ENCODE peak calls at places on chromosome 9, in ten cellular contexts. K is A673, J is WERI-Rb-1, B is skeletal muscle cell, G is tibial artery, W is NB4, F is keratinocyte, C is astrocyte of the cerebellum, X is H7, Y is upper lobe of right lung. T is an unnamed sample.

GRCh38 chr9:126935630-126936029 is 21.0 kb downstream of the RALGPS1 start:
- DNase-seq in K (no peak), J (no peak), B (no peak), G (no peak), W (no peak), F (no peak), C (no peak), X (no peak), Y (no peak), T (no peak)

GRCh38 chr9:115086461-115086860 is 31.5 kb downstream of the TNC start:
- DNase-seq in K (no peak), J (no peak), B (no peak), G (no peak), W (no peak), F (no peak), C (no peak), X (no peak), Y (no peak), T (no peak)

GRCh38 chr9:76985581-76985980 is 33.9 kb upstream of the FOXB2 start:
- DNase-seq in K (no peak), J (no peak), B (no peak), G (no peak), W (peak; percentile 91), F (no peak), C (no peak), X (no peak), Y (no peak), T (no peak)

GRCh38 chr9:33438926-33439511 is 8.4 kb downstream of the AQP3 start:
- DNase-seq in K (no peak), J (no peak), B (no peak), G (no peak), W (no peak), F (no peak), C (no peak), X (no peak), Y (no peak), T (no peak)

GRCh38 chr9:27303219-27303618 is 6.3 kb upstream of the EQTN start:
- DNase-seq in K (no peak), J (no peak), B (no peak), G (no peak), W (peak; percentile 30), F (no peak), C (no peak), X (no peak), Y (no peak), T (peak; percentile 12)

GRCh38 chr9:14670718-14671117 is 22.5 kb downstream of the ZDHHC21 start:
- DNase-seq in K (no peak), J (no peak), B (no peak), G (no peak), W (no peak), F (no peak), C (no peak), X (no peak), Y (no peak), T (no peak)

GRCh38 chr9:133788819-133789733 is 50.9 kb upstream of the SARDH start:
- DNase-seq in K (peak; percentile 95), J (no peak), B (no peak), G (no peak), W (no peak), F (no peak), C (no peak), X (no peak), Y (no peak), T (no peak)

GRCh38 chr9:75390951-75391350 is 302.6 kb downstream of the OSTF1 start:
- DNase-seq in K (peak; percentile 81), J (no peak), B (no peak), G (no peak), W (no peak), F (no peak), C (no peak), X (no peak), Y (no peak), T (no peak)

GRCh38 chr9:38662763-38663593 is 42.6 kb upstream of the ANKRD18A start:
- DNase-seq in K (peak; percentile 29), J (no peak), B (no peak), G (no peak), W (peak; percentile 20), F (no peak), C (no peak), X (peak; percentile 47), Y (no peak), T (no peak)

GRCh38 chr9:112051812-112052211 is 123.3 kb downstream of the SUSD1 start:
- DNase-seq in K (no peak), J (no peak), B (no peak), G (no peak), W (no peak), F (no peak), C (no peak), X (no peak), Y (no peak), T (no peak)

GRCh38 chr9:106869458-106869857 is 6.5 kb downstream of the ZNF462 start:
- DNase-seq in K (no peak), J (no peak), B (no peak), G (no peak), W (no peak), F (no peak), C (no peak), X (no peak), Y (no peak), T (no peak)

GRCh38 chr9:65411901-65412300 is 126.9 kb upstream of the FOXD4L5 start:
- DNase-seq in K (no peak), J (no peak), B (no peak), G (no peak), W (no peak), F (no peak), C (no peak), X (no peak), Y (peak; percentile 43), T (no peak)

GRCh38 chr9:109311731-109312130 is 9.1 kb downstream of the EPB41L4B start:
- DNase-seq in K (no peak), J (peak; percentile 83), B (no peak), G (no peak), W (no peak), F (no peak), C (no peak), X (no peak), Y (no peak), T (no peak)

GRCh38 chr9:74078647-74079046 is 418.5 kb upstream of the RORB start:
- DNase-seq in K (peak; percentile 8), J (no peak), B (no peak), G (no peak), W (no peak), F (no peak), C (peak; percentile 90), X (no peak), Y (no peak), T (peak; percentile 71)

GRCh38 chr9:17611921-17612320 is 33.1 kb downstream of the SH3GL2 start:
- DNase-seq in K (no peak), J (no peak), B (no peak), G (no peak), W (no peak), F (no peak), C (no peak), X (no peak), Y (no peak), T (no peak)

GRCh38 chr9:125820100-125820804 is 73.1 kb downstream of the PBX3 start:
- DNase-seq in K (no peak), J (no peak), B (no peak), G (no peak), W (no peak), F (no peak), C (no peak), X (no peak), Y (no peak), T (no peak)
- H3K4me3 ChIP-seq in K (no peak overlapping the region), J (no peak overlapping the region), B (no peak overlapping the region), G (no peak overlapping the region), W (no peak overlapping the region), F (no peak overlapping the region), C (no peak overlapping the region), X (no peak overlapping the region), Y (no peak overlapping the region), T (no peak overlapping the region)

DNA sequence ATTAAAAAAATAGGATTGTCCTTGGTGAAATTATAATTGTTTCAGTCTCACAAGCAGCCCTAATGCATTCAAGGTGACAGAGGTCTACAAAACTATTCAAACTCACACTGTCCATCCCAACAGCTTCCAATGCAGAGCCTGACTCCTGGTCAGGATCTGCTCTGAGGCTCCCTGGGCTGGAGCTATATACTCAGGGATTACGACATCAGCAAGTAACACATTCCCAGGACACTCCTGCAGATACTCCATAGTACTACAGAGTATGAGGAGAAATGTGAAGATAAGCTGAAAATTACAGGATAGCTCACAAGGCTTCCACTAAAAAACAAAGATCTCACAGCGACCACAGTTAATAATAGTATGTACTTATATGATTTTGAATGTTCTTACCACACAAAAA is 130.1 kb downstream of the AUH start:
- DNase-seq in K (no peak), J (no peak), B (no peak), G (no peak), W (no peak), F (no peak), C (no peak), X (no peak), Y (no peak), T (no peak)
- H3K4me3 ChIP-seq in K (no peak overlapping the region), J (no peak overlapping the region), B (no peak overlapping the region), G (no peak overlapping the region), W (no peak overlapping the region), F (no peak overlapping the region), C (no peak overlapping the region), X (no peak overlapping the region), Y (no peak overlapping the region), T (no peak overlapping the region)

GRCh38 chr9:70902705-70903131 is 218.7 kb downstream of the TRPM3 start:
- DNase-seq in K (no peak), J (no peak), B (peak; percentile 99), G (peak; percentile 28), W (no peak), F (peak; percentile 91), C (peak; percentile 99), X (no peak), Y (no peak), T (peak; percentile 99)
- H3K4me3 ChIP-seq in K (no peak overlapping the region), J (no peak overlapping the region), B (no peak overlapping the region), G (no peak overlapping the region), W (no peak overlapping the region), F (peak overlapping the region; percentile 2), C (peak overlapping the region; percentile 18), X (no peak overlapping the region), Y (no peak overlapping the region), T (no peak overlapping the region)

GRCh38 chr9:125761685-125762084 is 14.5 kb downstream of the PBX3 start:
- DNase-seq in K (no peak), J (no peak), B (no peak), G (no peak), W (no peak), F (no peak), C (no peak), X (no peak), Y (no peak), T (no peak)

GRCh38 chr9:125757834-125758233 is 10.7 kb downstream of the PBX3 start:
- DNase-seq in K (no peak), J (no peak), B (no peak), G (no peak), W (no peak), F (no peak), C (no peak), X (no peak), Y (no peak), T (no peak)

GRCh38 chr9:125759812-125760134 is 12.6 kb downstream of the PBX3 start:
- DNase-seq in K (no peak), J (no peak), B (no peak), G (no peak), W (peak; percentile 73), F (no peak), C (no peak), X (no peak), Y (no peak), T (no peak)

GRCh38 chr9:125760537-125760936 is 13.4 kb downstream of the PBX3 start:
- DNase-seq in K (no peak), J (no peak), B (no peak), G (no peak), W (no peak), F (no peak), C (no peak), X (no peak), Y (no peak), T (no peak)

GRCh38 chr9:125758986-125759811 is 12.0 kb downstream of the PBX3 start:
- DNase-seq in K (no peak), J (no peak), B (no peak), G (peak; percentile 40), W (peak; percentile 90), F (no peak), C (no peak), X (no peak), Y (no peak), T (no peak)
- H3K4me3 ChIP-seq in K (no peak overlapping the region), J (no peak overlapping the region), B (no peak overlapping the region), G (no peak overlapping the region), W (peak overlapping the region; percentile 77), F (no peak overlapping the region), C (peak overlapping the region; percentile 17), X (no peak overlapping the region), Y (peak overlapping the region; percentile 22), T (no peak overlapping the region)